ENCODE peak calls at places on chromosomes 11 and 22, in nine cellular contexts. One of them, this sample, is unnamed.

GRCh38 chr22:44037519-44038370 is 13.6 kb downstream of the PARVB start:
- DNase-seq in fibroblast of the conjunctiva: peak
- DNase-seq in iPS DF 6.9: no peak
- DNase-seq in T-helper 1 cell: no peak
- DNase-seq in sciatic nerve: no peak
- DNase-seq in skeletal muscle cell: peak
- DNase-seq in NCI-H460: peak
- DNase-seq in fibroblast of mammary gland: peak
- DNase-seq in hypothalamus: no peak
- DNase-seq in this sample: no peak

GRCh38 chr11:96122601-96123044 is 198.7 kb upstream of the MTMR2 start:
- DNase-seq in fibroblast of the conjunctiva: no peak
- DNase-seq in fibroblast of mammary gland: no peak
- DNase-seq in hypothalamus: no peak
- DNase-seq in sciatic nerve: no peak
- DNase-seq in T-helper 1 cell: no peak
- DNase-seq in skeletal muscle cell: no peak
- DNase-seq in iPS DF 6.9: no peak
- DNase-seq in NCI-H460: no peak
- DNase-seq in this sample: no peak

GRCh38 chr11:70303070-70303469 is 32.6 kb downstream of the PPFIA1 start:
- DNase-seq in sciatic nerve: no peak
- DNase-seq in hypothalamus: no peak
- DNase-seq in skeletal muscle cell: peak
- DNase-seq in T-helper 1 cell: no peak
- DNase-seq in iPS DF 6.9: no peak
- DNase-seq in NCI-H460: no peak
- DNase-seq in fibroblast of mammary gland: peak
- DNase-seq in fibroblast of the conjunctiva: peak
- DNase-seq in this sample: no peak

GRCh38 chr22:46058591-46059519 is 81.9 kb upstream of the WNT7B start:
- DNase-seq in iPS DF 6.9: no peak
- DNase-seq in sciatic nerve: peak
- DNase-seq in fibroblast of the conjunctiva: no peak
- DNase-seq in hypothalamus: no peak
- DNase-seq in NCI-H460: no peak
- DNase-seq in skeletal muscle cell: no peak
- DNase-seq in fibroblast of mammary gland: peak
- DNase-seq in T-helper 1 cell: no peak
- DNase-seq in this sample: no peak

GRCh38 chr11:66863428-66864125 is 6.7 kb downstream of the LRFN4 start:
- DNase-seq in NCI-H460: no peak
- DNase-seq in sciatic nerve: no peak
- DNase-seq in iPS DF 6.9: no peak
- DNase-seq in fibroblast of mammary gland: no peak
- DNase-seq in skeletal muscle cell: no peak
- DNase-seq in T-helper 1 cell: no peak
- DNase-seq in hypothalamus: no peak
- DNase-seq in fibroblast of the conjunctiva: no peak
- DNase-seq in this sample: no peak

GRCh38 chr22:19630614-19631013 is 83.7 kb upstream of the SEPTIN5 start:
- DNase-seq in T-helper 1 cell: no peak
- DNase-seq in NCI-H460: no peak
- DNase-seq in fibroblast of mammary gland: no peak
- DNase-seq in sciatic nerve: no peak
- DNase-seq in iPS DF 6.9: no peak
- DNase-seq in skeletal muscle cell: no peak
- DNase-seq in hypothalamus: no peak
- DNase-seq in fibroblast of the conjunctiva: no peak
- DNase-seq in this sample: no peak

GRCh38 chr11:123532131-123532530 is 102.1 kb downstream of the GRAMD1B start:
- DNase-seq in fibroblast of mammary gland: no peak
- DNase-seq in T-helper 1 cell: no peak
- DNase-seq in hypothalamus: no peak
- DNase-seq in iPS DF 6.9: no peak
- DNase-seq in sciatic nerve: no peak
- DNase-seq in NCI-H460: peak
- DNase-seq in skeletal muscle cell: no peak
- DNase-seq in fibroblast of the conjunctiva: no peak
- DNase-seq in this sample: no peak

GRCh38 chr22:46050916-46051614 is 74.1 kb upstream of the WNT7B start:
- DNase-seq in hypothalamus: no peak
- DNase-seq in fibroblast of the conjunctiva: no peak
- DNase-seq in sciatic nerve: peak
- DNase-seq in T-helper 1 cell: no peak
- DNase-seq in skeletal muscle cell: no peak
- DNase-seq in fibroblast of mammary gland: no peak
- DNase-seq in iPS DF 6.9: no peak
- DNase-seq in NCI-H460: no peak
- DNase-seq in this sample: no peak

GRCh38 chr22:49996532-49997220 is 15.9 kb downstream of the IL17REL start:
- DNase-seq in fibroblast of the conjunctiva: no peak
- DNase-seq in hypothalamus: no peak
- DNase-seq in fibroblast of mammary gland: no peak
- DNase-seq in iPS DF 6.9: no peak
- DNase-seq in sciatic nerve: peak
- DNase-seq in NCI-H460: no peak
- DNase-seq in T-helper 1 cell: no peak
- DNase-seq in skeletal muscle cell: no peak
- DNase-seq in this sample: no peak

GRCh38 chr22:49568751-49569285 is 258.9 kb downstream of the BRD1 start:
- DNase-seq in NCI-H460: no peak
- DNase-seq in iPS DF 6.9: no peak
- DNase-seq in skeletal muscle cell: no peak
- DNase-seq in T-helper 1 cell: no peak
- DNase-seq in sciatic nerve: no peak
- DNase-seq in hypothalamus: no peak
- DNase-seq in fibroblast of the conjunctiva: no peak
- DNase-seq in fibroblast of mammary gland: no peak
- DNase-seq in this sample: no peak

GRCh38 chr22:29345932-29346331 is 30.4 kb upstream of the RASL10A start:
- DNase-seq in T-helper 1 cell: no peak
- DNase-seq in sciatic nerve: no peak
- DNase-seq in fibroblast of the conjunctiva: no peak
- DNase-seq in hypothalamus: no peak
- DNase-seq in iPS DF 6.9: no peak
- DNase-seq in NCI-H460: no peak
- DNase-seq in fibroblast of mammary gland: no peak
- DNase-seq in skeletal muscle cell: no peak
- DNase-seq in this sample: no peak

GRCh38 chr11:120306519-120307242 is 18.4 kb upstream of the TLCD5 start:
- DNase-seq in iPS DF 6.9: no peak
- DNase-seq in skeletal muscle cell: peak
- DNase-seq in T-helper 1 cell: no peak
- DNase-seq in hypothalamus: no peak
- DNase-seq in fibroblast of the conjunctiva: peak
- DNase-seq in fibroblast of mammary gland: peak
- DNase-seq in NCI-H460: peak
- DNase-seq in sciatic nerve: no peak
- DNase-seq in this sample: no peak

GRCh38 chr11:95262994-95263764 is 32.2 kb upstream of the SESN3 start:
- DNase-seq in hypothalamus: no peak
- DNase-seq in skeletal muscle cell: no peak
- DNase-seq in T-helper 1 cell: no peak
- DNase-seq in NCI-H460: no peak
- DNase-seq in fibroblast of the conjunctiva: no peak
- DNase-seq in sciatic nerve: no peak
- DNase-seq in fibroblast of mammary gland: no peak
- DNase-seq in iPS DF 6.9: no peak
- DNase-seq in this sample: no peak

GRCh38 chr11:24593332-24593731 is 96.5 kb downstream of the LUZP2 start:
- DNase-seq in fibroblast of the conjunctiva: no peak
- DNase-seq in hypothalamus: no peak
- DNase-seq in fibroblast of mammary gland: no peak
- DNase-seq in skeletal muscle cell: no peak
- DNase-seq in NCI-H460: no peak
- DNase-seq in sciatic nerve: no peak
- DNase-seq in iPS DF 6.9: no peak
- DNase-seq in T-helper 1 cell: no peak
- DNase-seq in this sample: no peak

GRCh38 chr11:78061921-78062311 is 1.7 kb upstream of the THRSP start:
- DNase-seq in hypothalamus: no peak
- DNase-seq in T-helper 1 cell: no peak
- DNase-seq in skeletal muscle cell: no peak
- DNase-seq in iPS DF 6.9: no peak
- DNase-seq in fibroblast of mammary gland: no peak
- DNase-seq in sciatic nerve: no peak
- DNase-seq in fibroblast of the conjunctiva: no peak
- DNase-seq in NCI-H460: no peak
- DNase-seq in this sample: no peak

GRCh38 chr11:64729851-64730382 is 6.9 kb upstream of the NRXN2 start:
- DNase-seq in sciatic nerve: no peak
- DNase-seq in skeletal muscle cell: no peak
- DNase-seq in hypothalamus: no peak
- DNase-seq in T-helper 1 cell: no peak
- DNase-seq in fibroblast of the conjunctiva: no peak
- DNase-seq in iPS DF 6.9: no peak
- DNase-seq in fibroblast of mammary gland: no peak
- DNase-seq in NCI-H460: no peak
- DNase-seq in this sample: peak

GRCh38 chr11:124311269-124311668 is 2.5 kb downstream of the OR8D1 start:
- DNase-seq in T-helper 1 cell: no peak
- DNase-seq in fibroblast of the conjunctiva: no peak
- DNase-seq in fibroblast of mammary gland: no peak
- DNase-seq in sciatic nerve: no peak
- DNase-seq in iPS DF 6.9: no peak
- DNase-seq in NCI-H460: no peak
- DNase-seq in hypothalamus: no peak
- DNase-seq in skeletal muscle cell: no peak
- DNase-seq in this sample: no peak

GRCh38 chr11:60777572-60777971 is 7.6 kb upstream of the MS4A10 start:
- DNase-seq in fibroblast of the conjunctiva: no peak
- DNase-seq in skeletal muscle cell: peak
- DNase-seq in iPS DF 6.9: no peak
- DNase-seq in NCI-H460: no peak
- DNase-seq in sciatic nerve: peak
- DNase-seq in T-helper 1 cell: no peak
- DNase-seq in fibroblast of mammary gland: peak
- DNase-seq in hypothalamus: no peak
- DNase-seq in this sample: no peak

GRCh38 chr22:42905702-42906183 is 48.7 kb upstream of the ARFGAP3 start:
- DNase-seq in skeletal muscle cell: no peak
- DNase-seq in NCI-H460: no peak
- DNase-seq in sciatic nerve: no peak
- DNase-seq in fibroblast of mammary gland: no peak
- DNase-seq in fibroblast of the conjunctiva: no peak
- DNase-seq in T-helper 1 cell: no peak
- DNase-seq in hypothalamus: no peak
- DNase-seq in iPS DF 6.9: no peak
- DNase-seq in this sample: no peak

GRCh38 chr11:29343465-29344333 is 673.1 kb downstream of the KCNA4 start:
- DNase-seq in skeletal muscle cell: no peak
- DNase-seq in fibroblast of mammary gland: peak
- DNase-seq in hypothalamus: peak
- DNase-seq in NCI-H460: peak
- DNase-seq in T-helper 1 cell: no peak
- DNase-seq in fibroblast of the conjunctiva: peak
- DNase-seq in iPS DF 6.9: peak
- DNase-seq in sciatic nerve: peak
- DNase-seq in this sample: peak

GRCh38 chr22:39264344-39265116 is 19.7 kb upstream of the PDGFB start:
- DNase-seq in iPS DF 6.9: no peak
- DNase-seq in hypothalamus: no peak
- DNase-seq in NCI-H460: no peak
- DNase-seq in fibroblast of the conjunctiva: no peak
- DNase-seq in fibroblast of mammary gland: no peak
- DNase-seq in sciatic nerve: no peak
- DNase-seq in skeletal muscle cell: no peak
- DNase-seq in T-helper 1 cell: no peak
- DNase-seq in this sample: no peak

GRCh38 chr11:126628790-126629621 is 273.5 kb downstream of the ST3GAL4 start:
- DNase-seq in fibroblast of mammary gland: peak
- DNase-seq in fibroblast of the conjunctiva: no peak
- DNase-seq in NCI-H460: no peak
- DNase-seq in hypothalamus: no peak
- DNase-seq in skeletal muscle cell: peak
- DNase-seq in iPS DF 6.9: no peak
- DNase-seq in sciatic nerve: no peak
- DNase-seq in T-helper 1 cell: no peak
- DNase-seq in this sample: peak

GRCh38 chr22:42158456-42159132 is 28.0 kb upstream of the CYP2D6 start:
- DNase-seq in skeletal muscle cell: no peak
- DNase-seq in fibroblast of the conjunctiva: no peak
- DNase-seq in fibroblast of mammary gland: no peak
- DNase-seq in sciatic nerve: no peak
- DNase-seq in hypothalamus: no peak
- DNase-seq in T-helper 1 cell: no peak
- DNase-seq in NCI-H460: no peak
- DNase-seq in iPS DF 6.9: no peak
- DNase-seq in this sample: no peak

GRCh38 chr22:46536559-46537220 is 730 bp downstream of the CELSR1 start:
- DNase-seq in fibroblast of mammary gland: no peak
- DNase-seq in iPS DF 6.9: no peak
- DNase-seq in T-helper 1 cell: no peak
- DNase-seq in skeletal muscle cell: no peak
- DNase-seq in sciatic nerve: no peak
- DNase-seq in fibroblast of the conjunctiva: no peak
- DNase-seq in hypothalamus: no peak
- DNase-seq in NCI-H460: no peak
- DNase-seq in this sample: no peak

GRCh38 chr11:122360875-122361274 is 244.9 kb upstream of the BLID start:
- DNase-seq in NCI-H460: no peak
- DNase-seq in iPS DF 6.9: no peak
- DNase-seq in fibroblast of the conjunctiva: no peak
- DNase-seq in sciatic nerve: no peak
- DNase-seq in skeletal muscle cell: no peak
- DNase-seq in fibroblast of mammary gland: no peak
- DNase-seq in hypothalamus: no peak
- DNase-seq in T-helper 1 cell: no peak
- DNase-seq in this sample: no peak

GRCh38 chr22:22358136-22358535 is 113.5 kb downstream of the VPREB1 start:
- DNase-seq in hypothalamus: no peak
- DNase-seq in NCI-H460: no peak
- DNase-seq in fibroblast of the conjunctiva: no peak
- DNase-seq in sciatic nerve: no peak
- DNase-seq in fibroblast of mammary gland: no peak
- DNase-seq in skeletal muscle cell: no peak
- DNase-seq in T-helper 1 cell: no peak
- DNase-seq in iPS DF 6.9: no peak
- DNase-seq in this sample: no peak

This sample was measured in retina.